ENCODE peak calls at places on chromosomes 4 and X, in five cellular contexts. F is tibial nerve, U is psoas muscle, V is GM12865, N is AG10803. Y is an unnamed sample.
A peak's percentile ranks its signal among the peaks of the same experiment; 100 is the strongest.

GRCh38 chr4:10105421-10105820 is 11.2 kb downstream of the WDR1 start:
- DNase-seq in V (no peak), N (peak; percentile 24), F (no peak), U (no peak), Y (no peak)

GRCh38 chr4:40196724-40197281 is at the start of gene RHOH:
- DNase-seq in V (peak; percentile 95), N (no peak), U (no peak), F (no peak), Y (no peak)

GRCh38 chrX:8728932-8729331 is 3.0 kb downstream of the ANOS1 start:
- DNase-seq in U (no peak), N (no peak), F (no peak), V (no peak), Y (no peak)

GRCh38 chr4:76208005-76208765 is 5.4 kb downstream of the SCARB2 start:
- DNase-seq in N (peak; percentile 88), U (peak; percentile 80), F (peak; percentile 81), V (no peak), Y (no peak)

GRCh38 chrX:72046447-72046846 is 85.3 kb downstream of the RTL5 start:
- DNase-seq in N (no peak), U (no peak), V (no peak), F (no peak), Y (no peak)

GRCh38 chr4:18021720-18022571 is at the start of gene LCORL:
- DNase-seq in U (peak; percentile 92), V (peak; percentile 99), N (peak; percentile 93), F (peak; percentile 85), Y (peak; percentile 38)

GRCh38 chrX:23114256-23114655 is 114.5 kb downstream of the DDX53 start:
- DNase-seq in N (no peak), V (no peak), F (no peak), U (no peak), Y (no peak)

GRCh38 chrX:44937606-44938005 is 64.6 kb downstream of the KDM6A start:
- DNase-seq in F (no peak), U (no peak), V (no peak), N (no peak), Y (no peak)

GRCh38 chrX:41110801-41111625 is 25.8 kb downstream of the USP9X start:
- DNase-seq in F (no peak), U (no peak), V (no peak), N (no peak), Y (no peak)

GRCh38 chrX:119899125-119899524 is 3.4 kb downstream of the AKAP14 start:
- DNase-seq in U (no peak), N (no peak), V (no peak), F (no peak), Y (no peak)

GRCh38 chrX:153407736-153408135 is 3.5 kb upstream of the ZFP92 start:
- DNase-seq in V (no peak), F (no peak), U (no peak), N (no peak), Y (no peak)

GRCh38 chr4:40317921-40318658 is 17.0 kb upstream of the CHRNA9 start:
- DNase-seq in F (no peak), V (no peak), N (no peak), U (no peak), Y (no peak)

GRCh38 chr4:54971474-54971950 is 153.9 kb downstream of the KDR start:
- DNase-seq in U (no peak), F (peak; percentile 44), V (peak; percentile 42), N (peak; percentile 45), Y (peak; percentile 17)

GRCh38 chr4:71404049-71404448 is 65.2 kb downstream of the SLC4A4 start:
- DNase-seq in F (no peak), V (no peak), N (no peak), U (no peak), Y (no peak)

GRCh38 chr4:24978291-24979072 is 52.3 kb downstream of the LGI2 start:
- DNase-seq in N (peak; percentile 18), V (no peak), F (peak; percentile 43), U (no peak), Y (no peak)

GRCh38 chr4:117941611-117942010 is 92.7 kb upstream of the NDST3 start:
- DNase-seq in V (no peak), F (no peak), U (no peak), N (no peak), Y (no peak)

GRCh38 chr4:188550296-188550695 is 411.1 kb downstream of the TRIML1 start:
- DNase-seq in N (peak; percentile 6), U (no peak), F (no peak), V (no peak), Y (no peak)

GRCh38 chrX:41468647-41469323 is 21.6 kb downstream of the NYX start:
- DNase-seq in V (no peak), N (no peak), F (no peak), U (no peak), Y (no peak)

GRCh38 chr4:163865010-163865409 is 370.5 kb downstream of the TMA16 start:
- DNase-seq in V (no peak), F (no peak), N (no peak), U (no peak), Y (no peak)

GRCh38 chr4:26175905-26176304 is 144.9 kb upstream of the RBPJ start:
- DNase-seq in V (no peak), U (no peak), N (no peak), F (no peak), Y (no peak)

GRCh38 chr4:48813984-48814383 is 16.9 kb upstream of the OCIAD1 start:
- DNase-seq in U (no peak), V (peak; percentile 78), F (no peak), N (no peak), Y (peak; percentile 27)

GRCh38 chrX:115892787-115893671 is 277.5 kb upstream of the AGTR2 start:
- DNase-seq in U (peak; percentile 40), F (no peak), N (no peak), V (peak; percentile 48), Y (no peak)

GRCh38 chrX:23493941-23494374 is 159.3 kb downstream of the PTCHD1 start:
- DNase-seq in F (no peak), U (no peak), V (peak; percentile 65), N (no peak), Y (no peak)

GRCh38 chrX:115898382-115899001 is 272.1 kb upstream of the AGTR2 start:
- DNase-seq in F (no peak), N (no peak), U (peak; percentile 30), V (peak; percentile 21), Y (no peak)

GRCh38 chrX:46903458-46904242 is 8.6 kb upstream of the JADE3 start:
- DNase-seq in V (peak; percentile 79), F (peak; percentile 63), N (peak; percentile 59), U (peak; percentile 75), Y (peak; percentile 28)

GRCh38 chrX:40171513-40172168 is 73.9 kb upstream of the BCOR start:
- DNase-seq in V (peak; percentile 67), U (peak; percentile 47), F (no peak), N (peak; percentile 58), Y (no peak)

GRCh38 chr4:60683357-60683756 is 516.8 kb upstream of the ADGRL3 start:
- DNase-seq in V (no peak), F (no peak), U (no peak), N (peak; percentile 66), Y (no peak)

GRCh38 chr4:185015108-185015507 is 3.2 kb upstream of the HELT start:
- DNase-seq in N (no peak), U (no peak), V (no peak), F (no peak), Y (no peak)

GRCh38 chr4:185016946-185017797 is 1.1 kb upstream of the HELT start:
- DNase-seq in U (no peak), F (no peak), N (peak; percentile 9), V (no peak), Y (no peak)

GRCh38 chr4:185013715-185014114 is 4.6 kb upstream of the HELT start:
- DNase-seq in F (no peak), N (no peak), V (no peak), U (no peak), Y (no peak)

GRCh38 chr4:185016101-185016940 is 2.0 kb upstream of the HELT start:
- DNase-seq in F (no peak), V (no peak), U (no peak), N (no peak), Y (no peak)

DNA sequence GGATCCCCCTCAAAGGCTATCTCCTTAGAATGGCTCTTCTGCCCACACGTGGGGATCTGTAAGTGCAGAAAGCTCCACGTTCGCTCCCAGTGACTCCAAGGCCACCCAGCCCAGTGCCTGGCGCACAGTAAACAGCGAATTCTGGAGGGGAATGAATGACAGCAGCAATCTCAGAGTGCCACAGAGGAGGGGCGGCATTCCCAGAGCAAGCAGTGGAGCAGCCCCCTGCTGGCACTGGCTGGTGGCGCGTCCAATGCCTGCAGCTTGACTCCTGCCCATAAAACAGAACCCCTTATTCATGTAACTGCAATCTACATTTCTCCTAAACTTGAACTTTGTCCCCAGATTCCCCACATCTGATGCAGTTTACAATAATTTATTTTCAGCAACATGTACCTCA is 6.9 kb upstream of the HELT start:
- DNase-seq in V (no peak), F (no peak), U (no peak), N (no peak), Y (no peak)
- TF ChIP-seq CTCF in V (peak; percentile 45), F (peak; percentile 24), U (no peak), N (peak; percentile 34), Y (peak; percentile 43)

GRCh38 chr4:46323891-46324290 is 66.0 kb downstream of the GABRA2 start:
- DNase-seq in U (no peak), N (no peak), F (no peak), V (no peak), Y (no peak)

DNA sequence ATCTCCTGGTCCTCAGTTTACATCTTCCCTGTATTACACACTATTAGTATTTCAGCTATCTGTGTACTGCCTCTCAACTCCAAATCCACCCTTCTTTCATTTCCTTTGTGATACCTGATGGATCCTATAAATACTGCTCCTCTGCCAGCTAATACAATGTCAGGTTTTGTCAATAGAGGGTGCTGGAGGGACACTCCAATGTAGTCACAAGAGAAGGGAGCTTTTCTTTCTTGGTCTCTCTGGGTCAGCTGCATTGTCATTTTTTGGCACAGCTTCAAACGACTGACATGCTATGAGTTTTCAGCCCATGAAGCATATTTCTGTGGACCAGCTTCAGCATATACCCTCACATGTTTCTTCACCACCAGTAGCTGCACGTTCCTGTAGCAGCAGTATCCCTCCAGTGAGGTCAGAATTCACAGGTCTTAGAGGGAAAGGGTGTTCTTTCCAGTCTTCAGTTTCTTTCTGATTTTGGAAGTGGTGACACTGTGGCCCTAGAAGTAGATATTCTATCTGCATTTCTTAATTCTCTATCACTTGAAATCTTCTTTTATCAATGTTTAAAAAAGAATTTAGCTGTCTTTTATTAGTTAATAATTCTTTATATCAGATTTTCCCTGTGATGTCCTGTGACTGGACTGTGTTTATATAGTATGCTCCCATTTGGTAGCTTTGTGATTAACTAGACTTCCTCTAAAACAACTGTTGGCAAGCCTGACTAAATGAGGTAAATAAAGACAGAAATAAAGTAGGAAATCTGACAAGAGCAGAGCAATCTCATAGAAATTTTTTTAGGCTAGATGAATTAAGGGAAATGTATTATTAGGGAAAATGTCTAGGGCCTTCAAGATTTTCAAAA is 60.6 kb downstream of the GABRA2 start:
- DNase-seq in N (no peak), U (no peak), F (peak; percentile 12), V (peak; percentile 39), Y (no peak)
- TF ChIP-seq CTCF in N (no peak), U (no peak), F (peak; percentile 30), V (peak; percentile 40), Y (peak; percentile 84)

GRCh38 chr4:122224348-122224747 is 72.2 kb downstream of the BLTP1 start:
- DNase-seq in N (peak; percentile 5), F (peak; percentile 24), V (peak; percentile 10), U (no peak), Y (no peak)
- TF ChIP-seq CTCF in N (peak; percentile 43), F (no peak), V (peak; percentile 12), U (peak; percentile 22), Y (peak; percentile 42)

DNA sequence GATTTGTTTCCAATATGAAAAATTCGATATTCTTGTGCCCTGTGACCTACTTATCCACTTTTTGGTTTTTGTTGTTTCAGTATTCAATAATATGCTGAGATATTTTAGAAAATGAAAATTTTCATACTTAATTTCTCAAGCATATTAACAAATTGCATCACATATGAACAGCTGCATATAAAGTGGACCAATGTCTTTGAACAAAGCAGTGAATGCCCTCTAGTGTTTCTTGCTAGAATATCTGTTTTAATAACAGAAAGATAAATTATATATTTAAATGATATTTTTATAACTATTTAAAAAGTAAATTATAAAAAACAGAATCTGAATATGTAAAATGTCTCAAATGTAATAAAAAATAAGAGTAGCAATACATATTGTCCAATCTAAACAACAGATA is 31.7 kb upstream of the INTU start:
- DNase-seq in U (no peak), N (peak; percentile 37), V (no peak), F (no peak), Y (no peak)
- TF ChIP-seq CTCF in U (no peak), N (peak; percentile 48), V (no peak), F (peak; percentile 17), Y (peak; percentile 17)

Y was measured in D721Med.